ENCODE peak calls at places on chromosomes 11 and 22, in six cellular contexts. One of them, this sample, is unnamed. For H3K27me3 and H3K36me3, the result is how much of the 10 kb centered on the place peaks cover.

GRCh38 chr11:3824714-3825472 is 15.9 kb downstream of the RHOG start:
- DNase-seq in PC-9: no peak
- DNase-seq in HepG2: peak
- DNase-seq in HCT116: no peak
- DNase-seq in uterus: no peak
- DNase-seq in right lobe of liver: no peak
- DNase-seq in this sample: no peak

GRCh38 chr11:95068549-95068948 is 1.8 kb downstream of the SRSF8 start:
- DNase-seq in right lobe of liver: peak
- DNase-seq in PC-9: peak
- DNase-seq in HepG2: peak
- DNase-seq in uterus: peak
- DNase-seq in HCT116: peak
- DNase-seq in this sample: peak

GRCh38 chr11:109957000-109957399 is 136.2 kb upstream of the ZC3H12C start:
- DNase-seq in right lobe of liver: no peak
- DNase-seq in uterus: no peak
- DNase-seq in HepG2: no peak
- DNase-seq in PC-9: no peak
- DNase-seq in HCT116: no peak
- DNase-seq in this sample: no peak

GRCh38 chr11:27100534-27100933 is 59.9 kb downstream of the BBOX1 start:
- DNase-seq in PC-9: no peak
- DNase-seq in HepG2: no peak
- DNase-seq in HCT116: no peak
- DNase-seq in right lobe of liver: no peak
- DNase-seq in uterus: no peak
- DNase-seq in this sample: no peak

GRCh38 chr11:19196458-19196857 is 5.3 kb downstream of the CSRP3 start:
- DNase-seq in PC-9: no peak
- DNase-seq in right lobe of liver: no peak
- DNase-seq in uterus: no peak
- DNase-seq in HCT116: no peak
- DNase-seq in HepG2: no peak
- DNase-seq in this sample: no peak

GRCh38 chr11:115129771-115130306 is 374.4 kb downstream of the CADM1 start:
- DNase-seq in PC-9: no peak
- DNase-seq in uterus: no peak
- DNase-seq in HCT116: no peak
- DNase-seq in right lobe of liver: no peak
- DNase-seq in HepG2: no peak
- DNase-seq in this sample: no peak

GRCh38 chr11:14288189-14288935 is 70.6 kb downstream of the RRAS2 start:
- DNase-seq in HCT116: no peak
- DNase-seq in PC-9: peak
- DNase-seq in right lobe of liver: no peak
- DNase-seq in uterus: no peak
- DNase-seq in HepG2: no peak
- DNase-seq in this sample: peak

GRCh38 chr11:68956142-68956541 is 24.6 kb downstream of the MRGPRD start:
- DNase-seq in HCT116: no peak
- DNase-seq in HepG2: no peak
- DNase-seq in right lobe of liver: no peak
- DNase-seq in uterus: no peak
- DNase-seq in PC-9: no peak
- DNase-seq in this sample: no peak

GRCh38 chr22:42270178-42270511 is 308 bp downstream of the TCF20 start:
- DNase-seq in HCT116: peak
- DNase-seq in HepG2: no peak
- DNase-seq in PC-9: no peak
- DNase-seq in right lobe of liver: no peak
- DNase-seq in uterus: no peak
- DNase-seq in this sample: no peak

GRCh38 chr11:27976262-27976661 is 131.7 kb downstream of the KIF18A start:
- DNase-seq in HCT116: no peak
- DNase-seq in PC-9: no peak
- DNase-seq in HepG2: no peak
- DNase-seq in right lobe of liver: no peak
- DNase-seq in uterus: no peak
- DNase-seq in this sample: no peak

GRCh38 chr22:43923191-43923590 is 414 bp upstream of the PNPLA3 start:
- DNase-seq in right lobe of liver: no peak
- DNase-seq in HCT116: no peak
- DNase-seq in uterus: no peak
- DNase-seq in PC-9: no peak
- DNase-seq in HepG2: no peak
- DNase-seq in this sample: no peak

GRCh38 chr11:32101791-32102190 is 10.9 kb downstream of the RCN1 start:
- DNase-seq in HCT116: no peak
- DNase-seq in uterus: no peak
- DNase-seq in PC-9: no peak
- DNase-seq in HepG2: no peak
- DNase-seq in right lobe of liver: no peak
- DNase-seq in this sample: no peak

GRCh38 chr11:82233211-82233610 is 500.5 kb downstream of the FAM181B start:
- DNase-seq in uterus: no peak
- DNase-seq in HCT116: no peak
- DNase-seq in right lobe of liver: no peak
- DNase-seq in HepG2: no peak
- DNase-seq in PC-9: no peak
- DNase-seq in this sample: no peak

GRCh38 chr11:82234256-82234655 is 499.4 kb downstream of the FAM181B start:
- DNase-seq in HCT116: no peak
- DNase-seq in right lobe of liver: no peak
- DNase-seq in PC-9: no peak
- DNase-seq in uterus: no peak
- DNase-seq in HepG2: no peak
- DNase-seq in this sample: no peak

GRCh38 chr11:82225930-82226329 is 507.7 kb downstream of the FAM181B start:
- DNase-seq in PC-9: no peak
- DNase-seq in right lobe of liver: no peak
- DNase-seq in uterus: no peak
- DNase-seq in HepG2: no peak
- DNase-seq in HCT116: no peak
- DNase-seq in this sample: no peak

GRCh38 chr11:82225502-82225901 is 508.2 kb downstream of the FAM181B start:
- DNase-seq in HepG2: no peak
- DNase-seq in right lobe of liver: no peak
- DNase-seq in PC-9: no peak
- DNase-seq in uterus: no peak
- DNase-seq in HCT116: no peak
- DNase-seq in this sample: no peak

DNA sequence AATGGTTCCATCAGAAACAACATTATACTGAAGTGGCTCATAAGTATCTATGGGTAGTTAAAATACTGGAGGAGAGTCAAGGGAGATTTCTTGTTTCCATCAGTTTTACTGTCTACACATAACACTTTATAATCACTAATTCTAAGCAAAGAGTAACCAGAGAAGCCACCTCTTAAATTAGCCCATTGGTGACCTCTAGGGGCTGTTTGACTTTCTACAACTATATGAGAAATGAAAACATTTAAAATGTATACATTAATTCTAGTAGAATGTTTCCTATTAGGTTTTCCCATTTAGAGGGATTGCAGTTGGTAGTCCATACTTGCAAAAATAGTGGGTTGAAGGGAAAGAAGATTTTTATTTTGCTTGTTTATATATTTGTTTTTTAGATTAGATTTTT is 504.3 kb downstream of the FAM181B start:
- DNase-seq in uterus: no peak
- DNase-seq in HepG2: peak
- DNase-seq in right lobe of liver: no peak
- DNase-seq in HCT116: no peak
- DNase-seq in PC-9: no peak
- DNase-seq in this sample: no peak
- TF ChIP-seq CTCF in uterus: peak
- TF ChIP-seq CTCF in HepG2: peak
- TF ChIP-seq CTCF in right lobe of liver: peak
- TF ChIP-seq CTCF in HCT116: peak
- TF ChIP-seq CTCF in PC-9: peak
- TF ChIP-seq CTCF in this sample: no peak

GRCh38 chr11:128891912-128892398 is 799 bp downstream of the KCNJ5 start:
- DNase-seq in HCT116: no peak
- DNase-seq in right lobe of liver: no peak
- DNase-seq in PC-9: no peak
- DNase-seq in uterus: no peak
- DNase-seq in HepG2: no peak
- DNase-seq in this sample: no peak
- H3K27me3 ChIP-seq in HCT116: under half
- H3K27me3 ChIP-seq in right lobe of liver: under half
- H3K27me3 ChIP-seq in PC-9: under half
- H3K27me3 ChIP-seq in uterus: under half
- H3K27me3 ChIP-seq in HepG2: half or more
- H3K27me3 ChIP-seq in this sample: under half

GRCh38 chr22:26524870-26525269 is 12.6 kb upstream of the TFIP11 start:
- DNase-seq in uterus: no peak
- DNase-seq in PC-9: no peak
- DNase-seq in HCT116: no peak
- DNase-seq in HepG2: no peak
- DNase-seq in right lobe of liver: no peak
- DNase-seq in this sample: no peak

GRCh38 chr22:26526165-26526564 is 13.9 kb upstream of the TFIP11 start:
- DNase-seq in right lobe of liver: no peak
- DNase-seq in uterus: no peak
- DNase-seq in HCT116: no peak
- DNase-seq in PC-9: no peak
- DNase-seq in HepG2: no peak
- DNase-seq in this sample: no peak

GRCh38 chr22:26529345-26529744 is 17.1 kb upstream of the TFIP11 start:
- DNase-seq in PC-9: no peak
- DNase-seq in right lobe of liver: peak
- DNase-seq in uterus: no peak
- DNase-seq in HCT116: no peak
- DNase-seq in HepG2: peak
- DNase-seq in this sample: no peak

GRCh38 chr22:26527574-26528465 is 15.5 kb upstream of the TFIP11 start:
- DNase-seq in PC-9: no peak
- DNase-seq in right lobe of liver: peak
- DNase-seq in HCT116: no peak
- DNase-seq in HepG2: no peak
- DNase-seq in uterus: no peak
- DNase-seq in this sample: no peak

GRCh38 chr22:26527167-26527566 is 14.9 kb upstream of the TFIP11 start:
- DNase-seq in PC-9: no peak
- DNase-seq in HepG2: no peak
- DNase-seq in right lobe of liver: peak
- DNase-seq in uterus: no peak
- DNase-seq in HCT116: no peak
- DNase-seq in this sample: no peak
- H3K36me3 ChIP-seq in PC-9: under half
- H3K36me3 ChIP-seq in HepG2: under half
- H3K36me3 ChIP-seq in right lobe of liver: under half
- H3K36me3 ChIP-seq in uterus: under half
- H3K36me3 ChIP-seq in HCT116: under half
- H3K36me3 ChIP-seq in this sample: under half

GRCh38 chr11:17890333-17890732 is 122.5 kb downstream of the SERGEF start:
- DNase-seq in PC-9: no peak
- DNase-seq in HCT116: no peak
- DNase-seq in right lobe of liver: no peak
- DNase-seq in uterus: no peak
- DNase-seq in HepG2: no peak
- DNase-seq in this sample: no peak
- TF ChIP-seq CTCF in PC-9: no peak
- TF ChIP-seq CTCF in HCT116: peak
- TF ChIP-seq CTCF in right lobe of liver: no peak
- TF ChIP-seq CTCF in uterus: no peak
- TF ChIP-seq CTCF in HepG2: no peak
- TF ChIP-seq CTCF in this sample: no peak

GRCh38 chr11:8870461-8871282 is 40.3 kb upstream of the AKIP1 start:
- DNase-seq in uterus: peak
- DNase-seq in HCT116: peak
- DNase-seq in PC-9: peak
- DNase-seq in right lobe of liver: peak
- DNase-seq in HepG2: no peak
- DNase-seq in this sample: no peak
- H3K27me3 ChIP-seq in uterus: under half
- H3K27me3 ChIP-seq in HCT116: under half
- H3K27me3 ChIP-seq in PC-9: under half
- H3K27me3 ChIP-seq in right lobe of liver: under half
- H3K27me3 ChIP-seq in HepG2: under half
- H3K27me3 ChIP-seq in this sample: under half